ENCODE peak calls at places on chromosomes 2 and 18, in five cellular contexts. T, C, A, G and X are unnamed samples.

GRCh38 chr2:237558918-237559645 is 7.3 kb upstream of the PRLH start:
- DNase-seq in C (no peak), T (no peak), A (peak), G (no peak), X (peak)

GRCh38 chr2:176565641-176566323 is 296.5 kb downstream of the MTX2 start:
- DNase-seq in G (no peak), C (no peak), A (no peak), T (no peak), X (no peak)

GRCh38 chr18:23238651-23239349 is 103.5 kb downstream of the CABLES1 start:
- DNase-seq in C (no peak), G (no peak), A (no peak), T (no peak), X (no peak)

GRCh38 chr2:98617149-98617548 is 8.8 kb downstream of the UNC50 start:
- DNase-seq in G (no peak), T (no peak), C (no peak), A (no peak), X (no peak)

GRCh38 chr18:11761553-11761952 is 72.5 kb downstream of the GNAL start:
- DNase-seq in A (no peak), G (no peak), C (peak), T (no peak), X (no peak)

GRCh38 chr2:239025951-239026461 is 178.1 kb downstream of the TWIST2 start:
- DNase-seq in T (no peak), A (no peak), C (no peak), G (no peak), X (peak)

GRCh38 chr2:164952057-164952702 is 3.1 kb downstream of the SLC38A11 start:
- DNase-seq in A (no peak), C (no peak), T (no peak), G (no peak), X (no peak)

GRCh38 chr2:11550901-11551568 is 17.2 kb downstream of the GREB1 start:
- DNase-seq in G (no peak), T (no peak), A (no peak), C (no peak), X (no peak)

GRCh38 chr2:17599617-17600016 is 59.1 kb downstream of the VSNL1 start:
- DNase-seq in A (no peak), C (no peak), G (no peak), T (no peak), X (no peak)

GRCh38 chr2:40482091-40482490 is 30.2 kb upstream of the SLC8A1 start:
- DNase-seq in A (no peak), T (no peak), G (no peak), C (no peak), X (no peak)

GRCh38 chr2:55239656-55240222 is 7.3 kb downstream of the RPS27A start:
- DNase-seq in T (no peak), A (no peak), C (no peak), G (no peak), X (no peak)

GRCh38 chr2:32284321-32284720 is 6.6 kb downstream of the YIPF4 start:
- DNase-seq in T (no peak), C (no peak), A (no peak), G (no peak), X (no peak)

GRCh38 chr2:239159476-239159911 is 241.3 kb downstream of the HDAC4 start:
- DNase-seq in A (no peak), T (no peak), C (no peak), G (no peak), X (peak)

GRCh38 chr2:170228429-170228828 is 50.5 kb downstream of the MYO3B start:
- DNase-seq in A (no peak), G (no peak), T (no peak), C (no peak), X (no peak)

GRCh38 chr18:73793386-73793785 is 354.2 kb downstream of the FBXO15 start:
- DNase-seq in C (no peak), T (no peak), A (no peak), G (no peak), X (peak)

GRCh38 chr2:165281387-165281786 is 42.2 kb downstream of the SCN2A start:
- DNase-seq in C (no peak), A (no peak), T (no peak), G (no peak), X (no peak)

GRCh38 chr2:10763461-10763800 is 42.0 kb downstream of the ATP6V1C2 start:
- DNase-seq in C (no peak), A (no peak), G (no peak), T (no peak), X (peak)

GRCh38 chr2:21715865-21716264 is 592.1 kb downstream of the TDRD15 start:
- DNase-seq in G (no peak), A (no peak), T (no peak), C (no peak), X (no peak)